ENCODE peak calls at places on chromosomes 1 and 21, in nine cellular contexts. One of them, this sample, is unnamed. For H3K4me1, the result is how much of the 10 kb centered on the place peaks cover.

GRCh38 chr1:151763990-151764389 is 694 bp upstream of the MRPL9 start:
- DNase-seq in body of pancreas: no peak
- DNase-seq in H1: no peak
- DNase-seq in adipocyte: no peak
- DNase-seq in pancreas: no peak
- DNase-seq in neuronal stem cell: no peak
- DNase-seq in suprapubic skin: no peak
- DNase-seq in breast epithelium: no peak
- DNase-seq in left ventricle myocardium inferior: no peak
- DNase-seq in this sample: no peak

GRCh38 chr1:184222561-184223157 is 164.2 kb upstream of the C1orf21 start:
- DNase-seq in body of pancreas: peak
- DNase-seq in H1: no peak
- DNase-seq in adipocyte: peak
- DNase-seq in pancreas: peak
- DNase-seq in neuronal stem cell: no peak
- DNase-seq in suprapubic skin: no peak
- DNase-seq in breast epithelium: no peak
- DNase-seq in left ventricle myocardium inferior: no peak
- DNase-seq in this sample: no peak

GRCh38 chr1:74895411-74895810 is 162.5 kb downstream of the TYW3 start:
- DNase-seq in body of pancreas: no peak
- DNase-seq in H1: no peak
- DNase-seq in adipocyte: no peak
- DNase-seq in pancreas: no peak
- DNase-seq in neuronal stem cell: no peak
- DNase-seq in suprapubic skin: no peak
- DNase-seq in breast epithelium: no peak
- DNase-seq in left ventricle myocardium inferior: no peak
- DNase-seq in this sample: no peak

GRCh38 chr1:67735806-67736627 is 51.0 kb downstream of the GADD45A start:
- DNase-seq in body of pancreas: peak
- DNase-seq in H1: no peak
- DNase-seq in adipocyte: peak
- DNase-seq in pancreas: peak
- DNase-seq in neuronal stem cell: no peak
- DNase-seq in suprapubic skin: peak
- DNase-seq in breast epithelium: peak
- DNase-seq in left ventricle myocardium inferior: peak
- DNase-seq in this sample: peak

GRCh38 chr1:24289937-24290595 is 29.1 kb upstream of the GRHL3 start:
- DNase-seq in body of pancreas: peak
- DNase-seq in H1: no peak
- DNase-seq in adipocyte: peak
- DNase-seq in pancreas: peak
- DNase-seq in neuronal stem cell: no peak
- DNase-seq in suprapubic skin: peak
- DNase-seq in breast epithelium: peak
- DNase-seq in left ventricle myocardium inferior: peak
- DNase-seq in this sample: no peak

GRCh38 chr1:235336903-235337302 is 8.5 kb downstream of the GGPS1 start:
- DNase-seq in body of pancreas: peak
- DNase-seq in H1: no peak
- DNase-seq in adipocyte: no peak
- DNase-seq in pancreas: no peak
- DNase-seq in neuronal stem cell: no peak
- DNase-seq in suprapubic skin: no peak
- DNase-seq in breast epithelium: no peak
- DNase-seq in left ventricle myocardium inferior: no peak
- DNase-seq in this sample: no peak

GRCh38 chr21:39525129-39525528 is 73.4 kb downstream of the SH3BGR start:
- DNase-seq in body of pancreas: no peak
- DNase-seq in H1: no peak
- DNase-seq in adipocyte: no peak
- DNase-seq in pancreas: no peak
- DNase-seq in neuronal stem cell: no peak
- DNase-seq in suprapubic skin: no peak
- DNase-seq in breast epithelium: no peak
- DNase-seq in left ventricle myocardium inferior: peak
- DNase-seq in this sample: no peak

GRCh38 chr1:98027044-98027443 is 106.2 kb upstream of the DPYD start:
- DNase-seq in body of pancreas: no peak
- DNase-seq in H1: no peak
- DNase-seq in adipocyte: no peak
- DNase-seq in pancreas: no peak
- DNase-seq in neuronal stem cell: no peak
- DNase-seq in suprapubic skin: no peak
- DNase-seq in breast epithelium: no peak
- DNase-seq in left ventricle myocardium inferior: no peak
- DNase-seq in this sample: no peak

GRCh38 chr1:53378061-53378460 is 50.2 kb upstream of the LRP8 start:
- DNase-seq in body of pancreas: no peak
- DNase-seq in H1: no peak
- DNase-seq in adipocyte: no peak
- DNase-seq in pancreas: no peak
- DNase-seq in neuronal stem cell: no peak
- DNase-seq in suprapubic skin: peak
- DNase-seq in breast epithelium: peak
- DNase-seq in left ventricle myocardium inferior: no peak
- DNase-seq in this sample: no peak

GRCh38 chr1:32263744-32264143 is 12.7 kb downstream of the LCK start:
- DNase-seq in body of pancreas: no peak
- DNase-seq in H1: no peak
- DNase-seq in adipocyte: no peak
- DNase-seq in pancreas: no peak
- DNase-seq in neuronal stem cell: no peak
- DNase-seq in suprapubic skin: no peak
- DNase-seq in breast epithelium: no peak
- DNase-seq in left ventricle myocardium inferior: no peak
- DNase-seq in this sample: no peak

GRCh38 chr1:234554478-234555311 is 55.3 kb downstream of the IRF2BP2 start:
- DNase-seq in body of pancreas: peak
- DNase-seq in H1: no peak
- DNase-seq in adipocyte: no peak
- DNase-seq in pancreas: no peak
- DNase-seq in neuronal stem cell: no peak
- DNase-seq in suprapubic skin: peak
- DNase-seq in breast epithelium: peak
- DNase-seq in left ventricle myocardium inferior: no peak
- DNase-seq in this sample: no peak

DNA sequence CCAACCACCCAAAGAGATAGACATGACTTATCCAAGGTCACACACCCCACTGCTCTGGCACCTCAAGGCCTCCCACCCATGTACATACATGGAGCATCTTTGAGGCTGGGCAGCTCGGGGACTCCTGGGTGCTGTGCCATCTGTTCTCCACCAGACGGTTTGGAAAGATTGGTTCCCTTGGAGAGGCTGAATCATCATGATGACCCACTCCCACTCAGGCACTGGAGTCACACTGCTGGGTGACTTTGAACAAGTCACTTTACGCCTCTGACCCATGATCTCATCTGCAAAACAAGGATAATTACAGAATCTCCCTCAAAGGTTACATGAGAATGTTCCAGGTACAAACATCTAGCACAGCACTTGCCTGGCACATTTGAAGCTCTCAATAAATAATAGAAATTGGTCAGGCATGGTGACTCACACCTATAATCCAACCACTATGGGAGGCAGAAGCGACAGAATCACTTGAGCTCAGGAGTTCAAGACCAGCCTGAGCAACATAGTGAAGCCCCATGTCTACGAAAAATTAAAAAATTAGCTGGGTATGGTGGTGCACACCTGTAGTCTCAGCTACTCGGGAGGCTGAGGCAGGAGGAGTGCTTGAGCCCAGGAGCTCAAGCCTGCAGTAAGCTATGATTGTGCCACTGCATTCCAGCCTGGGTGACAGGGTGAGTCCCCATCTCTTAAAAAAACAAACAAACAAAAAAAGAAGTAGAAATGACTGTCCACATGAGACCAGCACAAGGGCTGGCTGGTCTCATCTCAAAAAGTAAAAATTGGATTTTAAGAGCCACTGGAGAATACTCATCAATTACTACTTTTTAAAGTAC is 74.9 kb downstream of the RRAGC start:
- DNase-seq in body of pancreas: no peak
- DNase-seq in H1: no peak
- DNase-seq in adipocyte: no peak
- DNase-seq in pancreas: no peak
- DNase-seq in neuronal stem cell: no peak
- DNase-seq in suprapubic skin: no peak
- DNase-seq in breast epithelium: no peak
- DNase-seq in left ventricle myocardium inferior: no peak
- DNase-seq in this sample: no peak
- H3K4me1 ChIP-seq in body of pancreas: under half
- H3K4me1 ChIP-seq in H1: under half
- H3K4me1 ChIP-seq in adipocyte: under half
- H3K4me1 ChIP-seq in pancreas: under half
- H3K4me1 ChIP-seq in neuronal stem cell: under half
- H3K4me1 ChIP-seq in suprapubic skin: under half
- H3K4me1 ChIP-seq in breast epithelium: under half
- H3K4me1 ChIP-seq in left ventricle myocardium inferior: under half
- H3K4me1 ChIP-seq in this sample: under half

GRCh38 chr1:111483166-111483565 is 9.4 kb downstream of the C1orf162 start:
- DNase-seq in body of pancreas: no peak
- DNase-seq in H1: no peak
- DNase-seq in adipocyte: peak
- DNase-seq in pancreas: no peak
- DNase-seq in neuronal stem cell: no peak
- DNase-seq in suprapubic skin: no peak
- DNase-seq in breast epithelium: no peak
- DNase-seq in left ventricle myocardium inferior: no peak
- DNase-seq in this sample: no peak
- H3K4me1 ChIP-seq in body of pancreas: under half
- H3K4me1 ChIP-seq in H1: under half
- H3K4me1 ChIP-seq in adipocyte: under half
- H3K4me1 ChIP-seq in pancreas: under half
- H3K4me1 ChIP-seq in neuronal stem cell: under half
- H3K4me1 ChIP-seq in suprapubic skin: under half
- H3K4me1 ChIP-seq in breast epithelium: under half
- H3K4me1 ChIP-seq in left ventricle myocardium inferior: under half
- H3K4me1 ChIP-seq in this sample: under half

GRCh38 chr1:110002695-110003094 is 18.1 kb downstream of the AHCYL1 start:
- DNase-seq in body of pancreas: no peak
- DNase-seq in H1: no peak
- DNase-seq in adipocyte: no peak
- DNase-seq in pancreas: no peak
- DNase-seq in neuronal stem cell: no peak
- DNase-seq in suprapubic skin: no peak
- DNase-seq in breast epithelium: no peak
- DNase-seq in left ventricle myocardium inferior: no peak
- DNase-seq in this sample: no peak
- H3K4me1 ChIP-seq in body of pancreas: under half
- H3K4me1 ChIP-seq in H1: under half
- H3K4me1 ChIP-seq in adipocyte: under half
- H3K4me1 ChIP-seq in pancreas: under half
- H3K4me1 ChIP-seq in neuronal stem cell: under half
- H3K4me1 ChIP-seq in suprapubic skin: under half
- H3K4me1 ChIP-seq in breast epithelium: under half
- H3K4me1 ChIP-seq in left ventricle myocardium inferior: half or more
- H3K4me1 ChIP-seq in this sample: under half

DNA sequence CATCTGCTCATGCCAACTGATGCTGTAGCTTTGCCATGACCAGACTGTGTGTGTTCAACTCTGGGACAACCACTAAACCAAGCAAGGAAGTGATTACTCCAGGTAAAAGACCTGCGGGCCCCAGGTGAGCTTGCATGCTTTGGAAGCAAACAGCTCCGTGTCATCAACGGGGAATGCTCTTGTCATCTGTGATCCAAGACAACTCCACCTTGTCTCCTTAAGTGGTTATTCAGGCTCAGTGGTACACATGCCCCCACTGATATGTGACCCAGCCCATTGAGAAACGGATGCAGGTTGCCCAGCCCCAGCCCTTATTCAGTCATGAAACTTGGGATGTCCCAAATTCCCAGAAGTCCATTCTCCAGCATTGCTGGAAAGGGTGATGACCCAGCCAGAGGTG is 89.0 kb downstream of the TIAM1 start:
- DNase-seq in body of pancreas: no peak
- DNase-seq in H1: no peak
- DNase-seq in adipocyte: no peak
- DNase-seq in pancreas: no peak
- DNase-seq in neuronal stem cell: no peak
- DNase-seq in suprapubic skin: no peak
- DNase-seq in breast epithelium: no peak
- DNase-seq in left ventricle myocardium inferior: no peak
- DNase-seq in this sample: no peak
- H3K4me1 ChIP-seq in body of pancreas: under half
- H3K4me1 ChIP-seq in H1: under half
- H3K4me1 ChIP-seq in adipocyte: under half
- H3K4me1 ChIP-seq in pancreas: under half
- H3K4me1 ChIP-seq in neuronal stem cell: under half
- H3K4me1 ChIP-seq in suprapubic skin: under half
- H3K4me1 ChIP-seq in breast epithelium: under half
- H3K4me1 ChIP-seq in left ventricle myocardium inferior: under half
- H3K4me1 ChIP-seq in this sample: under half